ENCODE peak calls at places on chromosomes 3 and 15, in five cellular contexts. B, E, R, V and W are unnamed samples. For H3K4me1, the result is how much of the 10 kb centered on the place peaks cover.

GRCh38 chr3:37071921-37072320 is 78.6 kb downstream of the MLH1 start:
- DNase-seq in B (no peak), E (no peak), R (no peak), V (no peak), W (no peak)

GRCh38 chr3:48130321-48130881 is 57.8 kb downstream of the CDC25A start:
- DNase-seq in B (peak), E (peak), R (peak), V (no peak), W (peak)

GRCh38 chr3:64987731-64988130 is 299.9 kb upstream of the ADAMTS9 start:
- DNase-seq in B (no peak), E (no peak), R (no peak), V (no peak), W (no peak)

GRCh38 chr3:127185268-127185667 is 7.7 kb upstream of the PRR23E start:
- DNase-seq in B (no peak), E (no peak), R (no peak), V (no peak), W (no peak)

GRCh38 chr3:19945405-19946290 is 1.2 kb upstream of the RAB5A start:
- DNase-seq in B (peak), E (no peak), R (no peak), V (no peak), W (peak)

GRCh38 chr3:140636452-140637138 is 41.3 kb upstream of the TRIM42 start:
- DNase-seq in B (no peak), E (no peak), R (no peak), V (no peak), W (no peak)

GRCh38 chr3:183576487-183577107 is 21.1 kb upstream of the KLHL6 start:
- DNase-seq in B (peak), E (no peak), R (no peak), V (no peak), W (no peak)

GRCh38 chr3:125684199-125684598 is 88.9 kb upstream of the OSBPL11 start:
- DNase-seq in B (peak), E (no peak), R (no peak), V (no peak), W (peak)

GRCh38 chr3:148319161-148319915 is 378.4 kb upstream of the AGTR1 start:
- DNase-seq in B (no peak), E (no peak), R (no peak), V (no peak), W (no peak)

GRCh38 chr15:67928666-67929065 is 88.8 kb upstream of the RNU6-1 start:
- DNase-seq in B (no peak), E (no peak), R (peak), V (no peak), W (no peak)

GRCh38 chr3:180594631-180595348 is 7.2 kb upstream of the TTC14 start:
- DNase-seq in B (no peak), E (no peak), R (no peak), V (no peak), W (no peak)

GRCh38 chr3:185150561-185150960 is 2.3 kb downstream of the C3orf70 start:
- DNase-seq in B (no peak), E (no peak), R (no peak), V (no peak), W (no peak)

GRCh38 chr3:132488136-132488535 is 70.8 kb downstream of the DNAJC13 start:
- DNase-seq in B (no peak), E (no peak), R (no peak), V (no peak), W (no peak)

GRCh38 chr15:71136159-71137137 is 21.2 kb downstream of the THSD4 start:
- DNase-seq in B (no peak), E (no peak), R (peak), V (no peak), W (peak)

GRCh38 chr3:19147905-19148767 is at the start of gene KCNH8:
- DNase-seq in B (peak), E (no peak), R (no peak), V (peak), W (peak)

GRCh38 chr3:138227650-138228049 is 40.5 kb downstream of the ARMC8 start:
- DNase-seq in B (no peak), E (no peak), R (no peak), V (no peak), W (no peak)

GRCh38 chr15:99437315-99438221 is 128.2 kb upstream of the MEF2A start:
- DNase-seq in B (no peak), E (no peak), R (peak), V (no peak), W (no peak)

GRCh38 chr3:191500892-191501291 is 39.9 kb downstream of the PYDC2 start:
- DNase-seq in B (no peak), E (no peak), R (no peak), V (no peak), W (no peak)

GRCh38 chr15:68679961-68680371 is 101.2 kb downstream of the CORO2B start:
- DNase-seq in B (no peak), E (no peak), R (no peak), V (no peak), W (no peak)

GRCh38 chr3:103787879-103788278 is 1353.1 kb downstream of the ZPLD1 start:
- DNase-seq in B (no peak), E (no peak), R (no peak), V (no peak), W (no peak)

GRCh38 chr3:65713016-65713415 is 325.7 kb downstream of the MAGI1 start:
- DNase-seq in B (peak), E (no peak), R (no peak), V (no peak), W (no peak)

GRCh38 chr3:197168606-197169005 is 129.8 kb downstream of the DLG1 start:
- DNase-seq in B (peak), E (no peak), R (no peak), V (no peak), W (no peak)

GRCh38 chr3:183802989-183803388 is 22.4 kb downstream of the MAP6D1 start:
- DNase-seq in B (no peak), E (no peak), R (no peak), V (no peak), W (no peak)

GRCh38 chr15:79090487-79091203 is at the start of gene RASGRF1:
- DNase-seq in B (peak), E (no peak), R (peak), V (no peak), W (no peak)

GRCh38 chr3:22189616-22190015 is 438.6 kb upstream of the ZNF385D start:
- DNase-seq in B (no peak), E (no peak), R (no peak), V (no peak), W (no peak)

GRCh38 chr3:149258298-149258697 is 36.7 kb upstream of the CP start:
- DNase-seq in B (no peak), E (peak), R (no peak), V (no peak), W (no peak)

GRCh38 chr3:50205719-50206276 is 727 bp downstream of the SLC38A3 start:
- DNase-seq in B (peak), E (peak), R (no peak), V (peak), W (peak)

GRCh38 chr15:83585770-83586169 is 68.2 kb upstream of the ADAMTSL3 start:
- DNase-seq in B (no peak), E (no peak), R (no peak), V (no peak), W (no peak)

GRCh38 chr15:40106203-40107161 is 2.2 kb downstream of the BMF start:
- DNase-seq in B (peak), E (peak), R (peak), V (peak), W (peak)

GRCh38 chr3:33115024-33115768 is 1.4 kb downstream of the CRTAP start:
- DNase-seq in B (peak), E (peak), R (peak), V (no peak), W (peak)

GRCh38 chr3:17830786-17831185 is 88.4 kb upstream of the TBC1D5 start:
- DNase-seq in B (no peak), E (no peak), R (no peak), V (no peak), W (no peak)

GRCh38 chr3:53044371-53045106 is 1.3 kb downstream of the SFMBT1 start:
- DNase-seq in B (peak), E (no peak), R (no peak), V (no peak), W (peak)

GRCh38 chr3:53045107-53045783 is 628 bp downstream of the SFMBT1 start:
- DNase-seq in B (peak), E (peak), R (no peak), V (peak), W (peak)

GRCh38 chr3:53045784-53046170 is at the start of gene SFMBT1:
- DNase-seq in B (peak), E (peak), R (no peak), V (peak), W (peak)

GRCh38 chr3:53043738-53044137 is 2.1 kb downstream of the SFMBT1 start:
- DNase-seq in B (no peak), E (no peak), R (no peak), V (no peak), W (no peak)

DNA sequence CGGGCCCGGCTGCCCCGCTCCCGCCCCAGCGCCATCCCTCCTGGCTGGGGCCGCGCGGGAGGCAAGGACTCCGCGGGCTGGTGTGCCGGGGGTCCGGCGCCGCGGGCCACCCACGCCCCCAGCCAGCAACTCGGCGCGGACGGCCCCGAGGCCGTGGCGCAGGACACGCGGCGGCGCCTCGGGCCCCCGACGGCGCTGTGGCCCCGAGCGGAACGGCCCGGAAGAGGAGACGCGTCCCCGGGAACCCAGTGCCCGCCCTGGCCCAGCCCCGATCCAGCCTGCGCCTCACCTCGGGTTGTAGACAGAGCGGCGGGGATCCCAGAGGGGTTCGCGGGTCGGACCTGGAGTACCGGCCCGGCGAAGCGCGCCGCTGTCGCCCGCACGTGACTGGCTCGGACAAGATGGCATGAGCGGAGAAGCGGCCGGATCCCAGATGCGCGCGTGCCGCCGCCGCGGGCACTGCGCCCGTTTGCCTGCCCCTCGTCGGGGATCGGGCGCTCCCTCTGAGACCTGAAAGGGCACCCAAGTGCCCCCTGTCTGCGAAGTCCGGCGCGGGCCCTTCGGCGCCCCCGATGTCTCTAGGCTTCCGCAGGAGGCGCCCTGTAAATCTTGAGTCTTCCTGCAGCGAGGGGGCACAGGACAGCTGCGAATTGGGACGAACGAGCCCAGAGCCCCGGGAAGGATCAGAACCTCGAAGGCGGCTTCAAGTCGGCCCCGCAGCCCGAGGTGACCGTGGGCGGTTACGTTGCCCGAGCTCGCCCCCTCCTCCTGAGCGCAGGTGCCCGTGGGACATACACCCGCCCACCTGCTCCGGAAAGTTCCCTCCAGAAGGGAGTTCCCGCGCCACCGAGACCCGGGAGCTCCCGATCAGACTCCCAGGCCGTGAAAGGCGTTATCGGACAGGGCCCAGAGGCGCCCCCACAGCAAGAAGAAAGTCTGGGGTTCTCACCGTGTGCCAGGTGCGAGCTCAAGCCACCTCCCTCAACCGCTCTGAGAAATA is 598 bp upstream of the SFMBT1 start:
- DNase-seq in B (peak), E (peak), R (peak), V (peak), W (peak)
- TF ChIP-seq CTCF in B (peak), E (peak), R (no peak), V (peak), W (no peak)

DNA sequence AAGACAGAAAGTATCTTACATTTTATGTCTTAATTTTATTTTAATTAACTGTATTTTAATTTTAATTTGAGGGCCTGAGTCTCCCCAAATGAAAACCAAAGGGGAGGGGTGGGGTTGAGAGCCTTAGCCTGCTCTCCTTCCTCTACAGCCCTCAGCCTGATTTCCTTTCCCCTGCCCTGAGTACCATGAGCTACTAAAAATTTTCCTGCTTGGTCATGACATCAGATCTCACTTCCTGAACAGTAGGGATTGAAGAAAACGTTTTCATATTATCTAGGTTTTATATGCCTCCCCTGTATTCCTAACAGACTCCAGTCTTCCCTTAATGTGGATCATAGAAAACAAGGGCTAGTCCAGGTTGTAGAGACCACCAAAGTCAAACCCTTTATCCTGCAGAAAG is 133.9 kb downstream of the MYLK start:
- DNase-seq in B (no peak), E (no peak), R (no peak), V (no peak), W (no peak)
- H3K4me1 ChIP-seq in B (under half), E (under half), R (under half), V (under half), W (under half)

GRCh38 chr3:150703756-150704344 is at the start of gene ERICH6:
- DNase-seq in B (peak), E (peak), R (peak), V (peak), W (peak)
- TF ChIP-seq CTCF in B (no peak), E (peak), R (no peak), V (peak), W (peak)

GRCh38 chr3:121545049-121545563 is 682 bp downstream of the POLQ start:
- DNase-seq in B (peak), E (no peak), R (no peak), V (no peak), W (no peak)
- H3K4me1 ChIP-seq in B (under half), E (under half), R (under half), V (under half), W (under half)

DNA sequence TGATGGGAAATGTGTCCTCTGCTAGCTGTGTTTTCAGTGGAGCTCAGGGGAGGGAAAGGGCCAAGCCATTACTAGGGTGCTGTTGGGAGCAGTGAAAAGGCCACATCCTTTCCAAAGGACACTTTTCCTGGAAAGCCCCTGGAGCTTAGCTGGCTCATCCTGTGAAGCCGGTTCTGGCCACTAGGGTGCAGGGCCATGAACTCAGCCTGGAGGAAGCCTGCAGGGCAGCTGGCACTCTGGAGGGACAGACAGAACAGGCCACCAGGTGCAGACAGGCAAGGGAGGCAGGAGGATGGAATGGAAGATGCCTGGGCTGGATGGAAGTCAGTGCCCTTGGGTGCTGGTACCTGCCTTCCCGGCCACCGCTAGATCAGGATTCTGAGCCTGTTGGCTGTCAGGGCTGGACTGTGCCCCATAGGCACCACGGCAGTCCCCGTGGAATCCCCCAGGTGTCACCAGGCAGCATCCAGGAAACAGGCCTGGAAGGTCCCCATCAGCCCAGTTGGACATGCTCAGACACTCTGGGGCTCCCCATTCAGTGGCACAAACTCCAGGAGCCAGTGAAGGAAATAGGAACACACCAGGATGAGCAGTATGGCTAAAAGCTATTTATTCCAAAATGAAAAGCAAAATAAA is 76.2 kb upstream of the C2CD4B start:
- DNase-seq in B (peak), E (no peak), R (no peak), V (no peak), W (no peak)
- TF ChIP-seq CTCF in B (peak), E (peak), R (no peak), V (peak), W (peak)

DNA sequence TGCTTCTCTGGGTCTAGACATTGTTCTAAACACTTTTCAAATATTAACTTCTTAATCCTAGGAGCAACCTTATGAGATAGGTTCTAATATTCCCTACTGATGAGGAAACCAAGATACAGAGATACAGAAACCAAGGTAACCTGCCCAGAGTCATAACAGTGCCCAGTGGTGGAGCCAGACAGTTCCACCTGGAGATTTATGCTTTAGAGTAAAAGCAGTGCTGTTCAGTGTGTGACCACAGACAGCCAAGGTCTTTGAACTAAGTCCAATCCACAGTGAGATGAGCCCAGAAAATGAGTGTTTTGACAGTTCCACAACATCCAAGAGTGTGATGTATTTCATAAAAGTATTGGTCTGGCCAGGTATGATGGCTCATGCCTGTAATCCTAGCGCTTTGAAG is 105.2 kb upstream of the UMPS start:
- DNase-seq in B (no peak), E (no peak), R (no peak), V (no peak), W (no peak)
- H3K4me1 ChIP-seq in B (under half), E (under half), R (under half), V (under half), W (under half)

GRCh38 chr15:57356178-57356577 is 20.1 kb upstream of the CGNL1 start:
- DNase-seq in B (no peak), E (no peak), R (no peak), V (no peak), W (no peak)

GRCh38 chr15:57356636-57357035 is 19.7 kb upstream of the CGNL1 start:
- DNase-seq in B (no peak), E (no peak), R (no peak), V (no peak), W (peak)

GRCh38 chr15:57354436-57355123 is 21.7 kb upstream of the CGNL1 start:
- DNase-seq in B (no peak), E (no peak), R (no peak), V (no peak), W (peak)

GRCh38 chr15:57353317-57353804 is 22.9 kb upstream of the CGNL1 start:
- DNase-seq in B (no peak), E (no peak), R (no peak), V (peak), W (peak)

GRCh38 chr15:57355259-57355658 is 21.0 kb upstream of the CGNL1 start:
- DNase-seq in B (no peak), E (no peak), R (no peak), V (no peak), W (peak)
- TF ChIP-seq CTCF in B (no peak), E (no peak), R (no peak), V (no peak), W (no peak)

GRCh38 chr3:31977736-31978135 is 3.3 kb downstream of the OSBPL10 start:
- DNase-seq in B (no peak), E (no peak), R (no peak), V (no peak), W (no peak)
- H3K4me1 ChIP-seq in B (under half), E (under half), R (under half), V (under half), W (under half)